ENCODE peak calls at places on chromosomes 5 and 9, in four cellular contexts. X is astrocyte of the spinal cord, C is DMS 273 treated with DMSO at 0.1 percent for 48 hours, S is NCI-H345. Z is an unnamed sample.

GRCh38 chr5:11903121-11903613 is 1.1 kb downstream of the CTNND2 start:
- DNase-seq in X (peak; percentile 32), C (no peak), S (no peak), Z (no peak)

GRCh38 chr5:157198277-157199058 is 17.8 kb downstream of the ITK start:
- DNase-seq in X (no peak), C (no peak), S (no peak), Z (no peak)

GRCh38 chr5:16128944-16129343 is 50.6 kb downstream of the MARCHF11 start:
- DNase-seq in X (no peak), C (no peak), S (no peak), Z (no peak)

GRCh38 chr5:74185599-74185998 is 454.9 kb downstream of the ENC1 start:
- DNase-seq in X (peak; percentile 50), C (peak; percentile 9), S (no peak), Z (peak; percentile 47)

GRCh38 chr9:68872026-68872501 is 141.8 kb downstream of the PRKACG start:
- DNase-seq in X (no peak), C (no peak), S (peak; percentile 30), Z (no peak)

GRCh38 chr5:82265052-82265451 is 13.1 kb downstream of the RPS23 start:
- DNase-seq in X (no peak), C (no peak), S (no peak), Z (no peak)

GRCh38 chr5:11780641-11781345 is 123.5 kb downstream of the CTNND2 start:
- DNase-seq in X (no peak), C (no peak), S (no peak), Z (no peak)

GRCh38 chr9:137970686-137971476 is 93.3 kb downstream of the CACNA1B start:
- DNase-seq in X (no peak), C (no peak), S (no peak), Z (peak; percentile 77)

GRCh38 chr5:36664762-36665161 is 58.4 kb downstream of the SLC1A3 start:
- DNase-seq in X (peak; percentile 52), C (no peak), S (no peak), Z (no peak)

Z was measured in SK-N-SH.